ENCODE peak calls at places on chromosomes 2 and 18, in six cellular contexts. D is GM12878, X is esophagus squamous epithelium, M is IMR-90, K is adrenal gland, I is A549. N is an unnamed sample.

GRCh38 chr2:138490673-138491494 is 10.7 kb upstream of the SPOPL start:
- DNase-seq in M (no peak), D (no peak), I (no peak), K (no peak), X (no peak), N (no peak)

GRCh38 chr18:48222118-48222517 is 187.1 kb downstream of the ZBTB7C start:
- DNase-seq in X (no peak), I (peak), M (no peak), D (peak), K (peak), N (no peak)

GRCh38 chr2:188196343-188197008 is 95.2 kb upstream of the GULP1 start:
- DNase-seq in I (no peak), X (no peak), M (no peak), K (no peak), D (no peak), N (no peak)

GRCh38 chr18:33116376-33116775 is 324.1 kb downstream of the CCDC178 start:
- DNase-seq in D (no peak), X (no peak), K (no peak), I (peak), M (no peak), N (no peak)

GRCh38 chr2:88735853-88736252 is 44.4 kb downstream of the RPIA start:
- DNase-seq in M (no peak), K (no peak), X (no peak), I (peak), D (no peak), N (peak)

GRCh38 chr2:218000137-218000536 is 2.7 kb downstream of the TNS1 start:
- DNase-seq in M (peak), I (no peak), X (no peak), K (peak), D (no peak), N (no peak)

GRCh38 chr2:233351423-233351822 is 2.9 kb upstream of the DGKD start:
- DNase-seq in D (no peak), X (no peak), I (no peak), M (no peak), K (peak), N (no peak)

GRCh38 chr2:68925298-68925885 is 27.3 kb downstream of the GKN2 start:
- DNase-seq in D (peak), M (peak), I (peak), K (no peak), X (no peak), N (peak)

GRCh38 chr2:190407662-190408537 is at the start of gene MFSD6:
- DNase-seq in M (no peak), D (no peak), K (peak), X (no peak), I (peak), N (peak)

GRCh38 chr2:20992201-20992711 is 51.6 kb downstream of the APOB start:
- DNase-seq in D (no peak), K (no peak), X (no peak), M (peak), I (peak), N (no peak)

GRCh38 chr2:28613616-28614501 is 118.0 kb downstream of the PLB1 start:
- DNase-seq in I (no peak), M (peak), K (no peak), X (no peak), D (no peak), N (no peak)

GRCh38 chr2:221529943-221530652 is 42.0 kb downstream of the EPHA4 start:
- DNase-seq in X (no peak), I (peak), K (no peak), M (peak), D (no peak), N (no peak)

GRCh38 chr2:191245869-191246531 is 796 bp downstream of the MYO1B start:
- DNase-seq in I (peak), M (peak), X (no peak), D (no peak), K (no peak), N (no peak)

GRCh38 chr2:25664531-25665307 is 8.7 kb downstream of the DTNB start:
- DNase-seq in M (peak), X (no peak), I (peak), K (peak), D (no peak), N (peak)

GRCh38 chr2:123303735-123304134 is 721.4 kb upstream of the CNTNAP5 start:
- DNase-seq in M (peak), K (no peak), D (no peak), I (no peak), X (no peak), N (no peak)

GRCh38 chr2:121723316-121723715 is 13.4 kb downstream of the NIFK start:
- DNase-seq in D (no peak), X (no peak), M (no peak), K (no peak), I (no peak), N (no peak)

GRCh38 chr18:8176554-8176953 is 432.7 kb upstream of the RAB12 start:
- DNase-seq in X (no peak), M (no peak), K (peak), I (no peak), D (no peak), N (no peak)

GRCh38 chr18:24064701-24065100 is 50.1 kb downstream of the TTC39C start:
- DNase-seq in X (no peak), I (no peak), D (no peak), M (no peak), K (no peak), N (no peak)

GRCh38 chr2:120599656-120600055 is 136.0 kb upstream of the GLI2 start:
- DNase-seq in M (no peak), K (no peak), D (no peak), I (no peak), X (no peak), N (no peak)

GRCh38 chr2:99404800-99405669 is 67.8 kb downstream of the EIF5B start:
- DNase-seq in X (no peak), I (no peak), K (no peak), D (no peak), M (no peak), N (no peak)
- TF ChIP-seq POLR2A in X (no peak), I (no peak), K (no peak), D (no peak), M (no peak), N (peak)

GRCh38 chr2:237551071-237551574 is 15.3 kb upstream of the PRLH start:
- DNase-seq in D (no peak), M (no peak), I (no peak), X (no peak), K (no peak), N (no peak)
- TF ChIP-seq POLR2A in D (no peak), M (no peak), I (no peak), X (no peak), K (no peak), N (no peak)

DNA sequence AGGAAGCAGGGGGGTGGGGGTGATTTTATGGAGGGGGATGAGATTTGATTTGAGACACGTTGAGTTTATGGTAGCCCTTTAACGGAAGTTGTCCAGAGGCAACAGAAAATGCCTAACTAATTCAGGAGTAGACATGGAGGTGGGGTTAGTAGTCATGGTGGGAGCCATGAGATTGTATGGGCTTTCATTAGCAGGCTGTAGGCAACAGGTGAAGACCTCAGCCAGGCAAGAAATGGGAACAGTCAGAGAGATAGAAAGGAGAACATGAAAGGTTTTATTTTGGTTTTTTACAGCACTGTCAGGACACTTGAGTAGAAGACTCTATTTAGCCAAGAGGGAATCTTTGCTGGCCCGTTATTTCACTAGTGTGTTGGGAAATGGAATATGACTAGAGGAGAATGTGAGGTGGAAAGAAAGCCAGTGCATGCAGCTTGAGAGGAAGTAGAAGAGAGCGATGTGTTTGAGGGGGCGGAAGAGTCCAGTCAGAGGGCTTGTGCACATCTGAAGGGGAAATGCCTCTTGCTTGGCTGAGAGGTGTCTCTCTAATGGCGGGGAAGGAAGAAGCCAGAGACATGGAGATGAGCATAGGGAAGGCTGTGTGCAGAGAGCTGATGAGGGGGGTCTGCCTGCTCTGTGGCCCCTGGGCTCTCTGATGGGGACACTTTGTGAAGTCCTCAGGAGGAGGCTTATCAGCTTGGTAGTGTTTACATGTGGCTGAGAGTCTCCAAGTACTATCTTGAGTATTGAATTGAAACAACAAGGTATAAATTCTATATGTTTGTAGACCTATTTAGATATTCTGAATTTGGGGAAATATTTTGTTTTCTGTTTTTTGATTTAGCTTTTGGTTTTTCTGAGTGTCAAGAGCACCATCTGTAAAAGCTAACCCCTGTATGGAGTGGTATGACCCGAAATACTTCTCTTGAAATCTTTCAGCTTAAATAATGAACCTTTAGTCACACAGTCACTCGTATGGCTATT is 66.9 kb upstream of the ITM2C start:
- DNase-seq in M (peak), K (peak), D (no peak), I (no peak), X (no peak), N (no peak)
- TF ChIP-seq POLR2A in M (no peak), K (no peak), D (no peak), I (no peak), X (no peak), N (no peak)

DNA sequence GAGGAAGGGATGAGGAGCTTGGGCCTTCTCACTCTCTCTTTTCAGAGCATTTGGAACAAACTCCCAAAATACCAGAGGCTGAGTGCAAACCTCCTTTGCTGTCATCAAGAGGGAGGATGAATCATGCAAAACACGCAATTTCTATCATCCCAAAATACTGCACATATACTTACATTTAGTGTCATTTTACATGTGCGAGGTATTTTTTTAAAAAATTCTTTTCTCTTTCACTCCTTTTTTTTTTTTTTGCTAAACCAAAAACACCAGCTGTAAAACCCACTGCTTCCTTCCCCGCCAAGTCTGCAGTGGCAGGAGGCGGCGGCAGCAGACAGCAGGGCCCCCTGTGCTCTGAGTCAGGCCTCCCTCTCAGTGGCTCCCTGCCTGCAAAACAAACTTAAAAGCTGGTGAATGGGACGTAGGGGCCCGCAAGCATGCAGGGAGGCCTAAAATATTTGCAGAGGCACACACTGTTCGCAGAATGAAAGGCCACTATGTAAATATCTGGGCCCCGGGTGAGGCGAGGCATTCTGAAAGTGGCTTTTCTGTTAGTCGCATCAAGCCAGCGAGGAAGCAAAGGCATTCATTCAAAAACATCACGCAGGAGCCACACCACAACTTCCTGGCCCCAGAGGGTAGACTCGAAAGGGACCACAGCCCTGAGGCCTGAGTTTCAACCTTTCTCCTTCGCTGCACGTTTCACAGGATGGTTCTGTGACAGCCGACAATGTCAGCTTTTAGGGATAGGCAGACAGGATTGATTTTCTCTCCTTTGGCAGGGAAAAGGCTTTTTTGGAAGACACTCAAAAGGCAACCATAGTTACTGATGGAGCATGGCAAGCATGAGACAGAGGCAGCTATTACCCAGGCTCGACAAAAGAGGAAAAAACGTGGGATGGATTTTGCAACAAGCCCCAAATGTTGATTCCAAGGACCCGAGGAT is 73.4 kb downstream of the ACTR2 start:
- DNase-seq in I (peak), M (peak), K (peak), X (no peak), D (peak), N (no peak)
- TF ChIP-seq POLR2A in I (no peak), M (peak), K (no peak), X (no peak), D (no peak), N (no peak)

GRCh38 chr2:43180901-43181300 is 45.5 kb downstream of the ZFP36L2 start:
- DNase-seq in D (no peak), K (no peak), M (no peak), X (no peak), I (no peak), N (no peak)

GRCh38 chr2:43176449-43176848 is 50.0 kb downstream of the ZFP36L2 start:
- DNase-seq in I (no peak), X (no peak), D (no peak), M (no peak), K (no peak), N (no peak)

GRCh38 chr2:43179947-43180346 is 46.5 kb downstream of the ZFP36L2 start:
- DNase-seq in K (no peak), M (no peak), I (no peak), D (no peak), X (no peak), N (no peak)

GRCh38 chr2:43178055-43178598 is 48.3 kb downstream of the ZFP36L2 start:
- DNase-seq in D (no peak), M (no peak), K (no peak), I (no peak), X (no peak), N (peak)

GRCh38 chr2:43178602-43179542 is 47.5 kb downstream of the ZFP36L2 start:
- DNase-seq in K (peak), D (no peak), I (peak), X (no peak), M (peak), N (peak)
- TF ChIP-seq POLR2A in K (no peak), D (no peak), I (no peak), X (no peak), M (no peak), N (peak)

GRCh38 chr2:38788306-38788705 is 10.3 kb downstream of the GEMIN6 start:
- DNase-seq in M (no peak), D (no peak), K (no peak), I (no peak), X (no peak), N (no peak)

GRCh38 chr2:38792751-38793150 is 14.7 kb downstream of the GEMIN6 start:
- DNase-seq in I (no peak), X (no peak), M (no peak), K (no peak), D (no peak), N (no peak)

GRCh38 chr2:38793511-38793910 is 15.5 kb downstream of the GEMIN6 start:
- DNase-seq in D (no peak), K (no peak), I (no peak), M (no peak), X (no peak), N (no peak)

GRCh38 chr2:38791747-38792146 is 13.7 kb downstream of the GEMIN6 start:
- DNase-seq in D (no peak), X (no peak), I (no peak), M (no peak), K (no peak), N (no peak)

DNA sequence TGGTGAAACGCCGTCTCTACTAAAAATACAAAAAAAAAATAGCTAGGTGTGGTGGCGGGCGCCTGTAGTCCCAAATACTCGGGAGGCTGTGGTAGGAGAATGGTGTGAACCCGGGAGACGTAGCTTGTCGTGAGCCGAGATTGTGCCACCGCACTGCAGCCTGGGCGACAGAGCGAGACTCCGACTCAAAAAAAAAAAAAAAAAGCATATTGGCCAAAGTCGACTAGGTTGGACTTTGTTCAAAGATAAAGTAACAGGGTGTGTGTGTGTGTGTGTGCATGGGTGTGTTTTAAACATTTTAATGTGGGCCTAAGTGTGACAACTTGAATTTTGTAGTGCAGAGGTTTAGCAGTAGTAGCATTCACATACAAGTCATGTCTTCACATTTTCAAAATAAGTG is 11.7 kb downstream of the GEMIN6 start:
- DNase-seq in M (no peak), I (no peak), K (no peak), X (no peak), D (no peak), N (no peak)
- TF ChIP-seq POLR2A in M (no peak), I (no peak), K (no peak), X (no peak), D (no peak), N (no peak)

DNA sequence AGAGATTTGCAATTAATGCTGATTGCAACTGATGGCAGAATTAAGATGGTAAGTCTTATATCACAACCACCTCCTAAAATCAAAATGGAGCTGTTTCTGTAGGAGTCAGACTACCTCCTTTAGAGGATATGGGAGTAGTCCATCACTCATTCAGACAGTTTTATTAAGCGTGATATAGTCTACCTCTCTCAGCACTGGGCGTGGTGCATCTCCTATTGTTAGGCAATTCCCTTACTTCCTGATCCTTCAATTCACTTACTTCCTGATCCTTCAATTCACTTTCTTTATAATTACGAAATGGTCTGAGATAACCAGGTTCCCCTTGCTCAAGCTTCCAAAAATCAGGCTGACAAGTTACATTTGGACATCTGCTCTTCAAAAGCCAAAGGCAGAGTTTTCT is 31.9 kb downstream of the ATP8B1 start:
- DNase-seq in M (no peak), X (no peak), K (no peak), I (peak), D (no peak), N (no peak)
- TF ChIP-seq POLR2A in M (no peak), X (no peak), K (no peak), I (no peak), D (no peak), N (no peak)